ENCODE peak calls at places on chromosome 1, in ten cellular contexts. P, N, Q, Z, L, T, F, V, K and E are unnamed samples.

GRCh38 chr1:225906467-225906866 is 17.5 kb upstream of the LEFTY1 start:
- DNase-seq in P (no peak), N (no peak), Q (no peak), Z (no peak), L (no peak), T (no peak), F (no peak), V (no peak), K (no peak), E (peak; percentile 37)

GRCh38 chr1:204648576-204648975 is 37.0 kb downstream of the LRRN2 start:
- DNase-seq in P (no peak), N (no peak), Q (no peak), Z (no peak), L (no peak), T (no peak), F (no peak), V (no peak), K (no peak), E (no peak)

GRCh38 chr1:224919508-224919907 is 10.0 kb upstream of the DNAH14 start:
- DNase-seq in P (no peak), N (no peak), Q (no peak), Z (no peak), L (no peak), T (no peak), F (no peak), V (no peak), K (no peak), E (no peak)

GRCh38 chr1:110070282-110070967 is at the start of gene ALX3:
- DNase-seq in P (no peak), N (no peak), Q (peak; percentile 18), Z (no peak), L (no peak), T (no peak), F (no peak), V (no peak), K (no peak), E (no peak)

GRCh38 chr1:37094302-37094701 is 60.0 kb upstream of the GRIK3 start:
- DNase-seq in P (no peak), N (no peak), Q (no peak), Z (no peak), L (no peak), T (no peak), F (no peak), V (peak; percentile 69), K (no peak), E (no peak)

GRCh38 chr1:177354247-177354646 is 183.5 kb downstream of the BRINP2 start:
- DNase-seq in P (no peak), N (no peak), Q (no peak), Z (no peak), L (no peak), T (no peak), F (no peak), V (no peak), K (no peak), E (no peak)

GRCh38 chr1:15067148-15067547 is 86.4 kb upstream of the TMEM51 start:
- DNase-seq in P (no peak), N (no peak), Q (no peak), Z (no peak), L (no peak), T (no peak), F (no peak), V (no peak), K (no peak), E (no peak)

GRCh38 chr1:234584926-234585325 is 25.1 kb downstream of the IRF2BP2 start:
- DNase-seq in P (no peak), N (no peak), Q (peak; percentile 66), Z (peak; percentile 69), L (peak; percentile 86), T (no peak), F (no peak), V (no peak), K (peak; percentile 46), E (no peak)

GRCh38 chr1:44519035-44519676 is 114.1 kb downstream of the RNF220 start:
- DNase-seq in P (no peak), N (no peak), Q (no peak), Z (no peak), L (no peak), T (no peak), F (no peak), V (no peak), K (no peak), E (no peak)

GRCh38 chr1:42938596-42939184 is 20.0 kb downstream of the SLC2A1 start:
- DNase-seq in P (no peak), N (no peak), Q (no peak), Z (no peak), L (peak; percentile 19), T (no peak), F (no peak), V (no peak), K (no peak), E (no peak)

GRCh38 chr1:42935971-42936308 is 22.7 kb downstream of the SLC2A1 start:
- DNase-seq in P (no peak), N (no peak), Q (no peak), Z (no peak), L (no peak), T (peak; percentile 33), F (no peak), V (no peak), K (no peak), E (no peak)

GRCh38 chr1:42937836-42938595 is 20.7 kb downstream of the SLC2A1 start:
- DNase-seq in P (no peak), N (no peak), Q (no peak), Z (no peak), L (peak; percentile 24), T (peak; percentile 52), F (no peak), V (no peak), K (no peak), E (no peak)

GRCh38 chr1:42936309-42937078 is 22.2 kb downstream of the SLC2A1 start:
- DNase-seq in P (no peak), N (no peak), Q (no peak), Z (peak; percentile 60), L (peak; percentile 70), T (peak; percentile 47), F (no peak), V (peak; percentile 32), K (peak; percentile 39), E (peak; percentile 66)

DNA sequence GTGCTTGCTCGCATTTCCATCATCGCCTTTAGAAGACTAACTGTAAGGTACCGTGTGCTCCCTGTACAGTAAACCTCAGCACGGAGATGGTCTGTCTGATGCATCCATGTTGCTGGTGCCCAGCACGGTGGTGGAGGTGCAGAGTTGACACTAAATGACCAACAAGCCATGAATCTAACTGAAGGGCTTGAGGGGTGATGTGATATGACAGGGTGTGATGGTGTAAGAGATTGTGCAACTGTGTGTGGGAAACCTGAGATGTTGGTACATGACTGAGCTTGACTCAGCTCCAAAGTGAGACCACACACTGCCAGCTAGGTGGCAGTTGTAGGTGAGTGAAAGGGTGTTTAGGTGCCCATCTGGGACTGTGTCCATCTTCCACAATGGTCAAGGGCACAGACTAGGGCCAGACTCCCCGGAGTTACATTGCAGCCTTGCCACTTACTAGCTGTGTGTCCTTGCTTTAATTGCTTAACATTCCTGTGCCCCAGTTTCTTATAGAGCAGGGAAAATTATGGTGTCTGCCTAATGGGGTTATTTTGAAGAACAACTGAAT is 21.4 kb downstream of the SLC2A1 start:
- DNase-seq in P (no peak), N (no peak), Q (no peak), Z (no peak), L (peak; percentile 37), T (peak; percentile 21), F (no peak), V (no peak), K (no peak), E (no peak)
- H3K4me1 ChIP-seq in P (peaks cover 79% of the 10 kb centered on the region), N (peaks cover 55% of the 10 kb centered on the region), Q (peaks cover 25% of the 10 kb centered on the region), Z (peaks cover 13% of the 10 kb centered on the region), L (peaks cover 27% of the 10 kb centered on the region), T (peaks cover 79% of the 10 kb centered on the region), F (peaks cover 29% of the 10 kb centered on the region), V (peaks cover 84% of the 10 kb centered on the region), K (peaks cover 13% of the 10 kb centered on the region), E (peaks cover 19% of the 10 kb centered on the region)

GRCh38 chr1:5297199-5297877 is 642.9 kb downstream of the AJAP1 start:
- DNase-seq in P (peak; percentile 15), N (no peak), Q (no peak), Z (no peak), L (peak; percentile 72), T (no peak), F (peak; percentile 46), V (no peak), K (no peak), E (peak; percentile 79)

GRCh38 chr1:5296135-5296930 is 641.9 kb downstream of the AJAP1 start:
- DNase-seq in P (no peak), N (no peak), Q (no peak), Z (no peak), L (no peak), T (no peak), F (no peak), V (no peak), K (no peak), E (no peak)

GRCh38 chr1:5297878-5298239 is 643.5 kb downstream of the AJAP1 start:
- DNase-seq in P (no peak), N (no peak), Q (no peak), Z (no peak), L (no peak), T (no peak), F (no peak), V (no peak), K (no peak), E (no peak)

GRCh38 chr1:5298376-5298775 is 644.0 kb downstream of the AJAP1 start:
- DNase-seq in P (no peak), N (no peak), Q (no peak), Z (no peak), L (no peak), T (no peak), F (no peak), V (no peak), K (no peak), E (no peak)
- H3K9me3 ChIP-seq in P (no peaks in the 10 kb centered on the region), N (no peaks in the 10 kb centered on the region), Q (no peaks in the 10 kb centered on the region), Z (no peaks in the 10 kb centered on the region), L (no peaks in the 10 kb centered on the region), T (no peaks in the 10 kb centered on the region), F (no peaks in the 10 kb centered on the region), V (no peaks in the 10 kb centered on the region), K (no peaks in the 10 kb centered on the region), E (no peaks in the 10 kb centered on the region)

GRCh38 chr1:29121951-29122661 is 1.6 kb downstream of the TMEM200B start:
- DNase-seq in P (peak; percentile 37), N (no peak), Q (peak; percentile 64), Z (peak; percentile 71), L (peak; percentile 86), T (peak; percentile 66), F (no peak), V (no peak), K (no peak), E (peak; percentile 82)
- TF ChIP-seq CTCF in P (no peak), N (no peak), Q (peak; percentile 2), Z (no peak), L (no peak), T (no peak), F (no peak), V (no peak), K (no peak), E (no peak)

GRCh38 chr1:8384577-8384976 is 66.7 kb downstream of the SLC45A1 start:
- DNase-seq in P (no peak), N (no peak), Q (no peak), Z (no peak), L (no peak), T (no peak), F (no peak), V (no peak), K (no peak), E (no peak)
- H3K4me1 ChIP-seq in P (peaks cover 97% of the 10 kb centered on the region), N (peaks cover 26% of the 10 kb centered on the region), Q (peaks cover 43% of the 10 kb centered on the region), Z (peaks cover 17% of the 10 kb centered on the region), L (peaks cover 91% of the 10 kb centered on the region), T (peaks cover 57% of the 10 kb centered on the region), F (peaks cover 31% of the 10 kb centered on the region), V (peaks cover 12% of the 10 kb centered on the region), K (no peaks in the 10 kb centered on the region), E (peaks cover 43% of the 10 kb centered on the region)

GRCh38 chr1:77649127-77649526 is 33.3 kb downstream of the ZZZ3 start:
- DNase-seq in P (no peak), N (no peak), Q (no peak), Z (no peak), L (no peak), T (no peak), F (no peak), V (no peak), K (no peak), E (no peak)
- H3K9me3 ChIP-seq in P (peaks cover 39% of the 10 kb centered on the region), N (no peaks in the 10 kb centered on the region), Q (no peaks in the 10 kb centered on the region), Z (no peaks in the 10 kb centered on the region), L (peaks cover 5% of the 10 kb centered on the region), T (peaks cover 6% of the 10 kb centered on the region), F (peaks cover 4% of the 10 kb centered on the region), V (peaks cover 38% of the 10 kb centered on the region), K (no peaks in the 10 kb centered on the region), E (peaks cover 15% of the 10 kb centered on the region)